ENCODE peak calls at places on chromosomes 7 and 10, in four cellular contexts. One of them, this sample, is unnamed.

GRCh38 chr10:70908426-70909296 is 20.3 kb upstream of the PCBD1 start:
- DNase-seq in ovary: no peak
- DNase-seq in AG10803: no peak
- DNase-seq in astrocyte of the spinal cord: no peak
- DNase-seq in this sample: no peak

GRCh38 chr10:93799309-93799708 is 41.6 kb downstream of the LGI1 start:
- DNase-seq in AG10803: peak
- DNase-seq in astrocyte of the spinal cord: no peak
- DNase-seq in ovary: no peak
- DNase-seq in this sample: no peak

GRCh38 chr10:35613597-35614226 is 8.6 kb downstream of the GJD4 start:
- DNase-seq in ovary: no peak
- DNase-seq in astrocyte of the spinal cord: peak
- DNase-seq in AG10803: peak
- DNase-seq in this sample: peak

GRCh38 chr7:149529136-149529718 is 31.6 kb upstream of the ZNF746 start:
- DNase-seq in ovary: no peak
- DNase-seq in AG10803: no peak
- DNase-seq in astrocyte of the spinal cord: peak
- DNase-seq in this sample: peak

GRCh38 chr10:54396004-54396403 is 405.0 kb downstream of the PCDH15 start:
- DNase-seq in ovary: no peak
- DNase-seq in AG10803: no peak
- DNase-seq in astrocyte of the spinal cord: no peak
- DNase-seq in this sample: no peak

GRCh38 chr7:142874837-142875236 is 10.7 kb downstream of the TRPV6 start:
- DNase-seq in AG10803: no peak
- DNase-seq in astrocyte of the spinal cord: no peak
- DNase-seq in ovary: no peak
- DNase-seq in this sample: no peak

GRCh38 chr10:69928339-69928738 is 124.3 kb upstream of the MACROH2A2 start:
- DNase-seq in astrocyte of the spinal cord: no peak
- DNase-seq in ovary: no peak
- DNase-seq in AG10803: no peak
- DNase-seq in this sample: no peak

GRCh38 chr10:51000976-51001375 is 73.3 kb upstream of the PRKG1 start:
- DNase-seq in ovary: no peak
- DNase-seq in astrocyte of the spinal cord: no peak
- DNase-seq in AG10803: peak
- DNase-seq in this sample: peak

GRCh38 chr10:20105236-20105635 is 289.0 kb downstream of the PLXDC2 start:
- DNase-seq in AG10803: no peak
- DNase-seq in ovary: no peak
- DNase-seq in astrocyte of the spinal cord: peak
- DNase-seq in this sample: peak

GRCh38 chr10:31134303-31134928 is 102.8 kb upstream of the ZNF438 start:
- DNase-seq in ovary: no peak
- DNase-seq in AG10803: peak
- DNase-seq in astrocyte of the spinal cord: peak
- DNase-seq in this sample: peak

GRCh38 chr7:118328505-118329211 is 104.2 kb downstream of the ANKRD7 start:
- DNase-seq in ovary: no peak
- DNase-seq in AG10803: no peak
- DNase-seq in astrocyte of the spinal cord: no peak
- DNase-seq in this sample: no peak

GRCh38 chr7:155951554-155952158 is 139.4 kb upstream of the SHH start:
- DNase-seq in AG10803: no peak
- DNase-seq in astrocyte of the spinal cord: peak
- DNase-seq in ovary: no peak
- DNase-seq in this sample: peak

GRCh38 chr10:100560248-100560647 is 24.5 kb downstream of the HIF1AN start:
- DNase-seq in AG10803: no peak
- DNase-seq in astrocyte of the spinal cord: no peak
- DNase-seq in ovary: no peak
- DNase-seq in this sample: no peak

GRCh38 chr7:44961844-44962482 is 16.9 kb downstream of the MYO1G start:
- DNase-seq in AG10803: no peak
- DNase-seq in ovary: no peak
- DNase-seq in astrocyte of the spinal cord: no peak
- DNase-seq in this sample: no peak

GRCh38 chr10:621981-622740 is 67.3 kb downstream of the DIP2C start:
- DNase-seq in AG10803: no peak
- DNase-seq in ovary: no peak
- DNase-seq in astrocyte of the spinal cord: no peak
- DNase-seq in this sample: no peak

GRCh38 chr7:131051304-131051703 is 276.4 kb upstream of the MKLN1 start:
- DNase-seq in ovary: no peak
- DNase-seq in AG10803: no peak
- DNase-seq in astrocyte of the spinal cord: no peak
- DNase-seq in this sample: no peak

GRCh38 chr10:129388435-129388834 is 78.6 kb upstream of the MGMT start:
- DNase-seq in ovary: no peak
- DNase-seq in astrocyte of the spinal cord: no peak
- DNase-seq in AG10803: no peak
- DNase-seq in this sample: no peak

GRCh38 chr10:124596116-124596785 is 134.6 kb downstream of the LHPP start:
- DNase-seq in ovary: peak
- DNase-seq in AG10803: no peak
- DNase-seq in astrocyte of the spinal cord: no peak
- DNase-seq in this sample: no peak

GRCh38 chr10:80186364-80187012 is 18.8 kb downstream of the ANXA11 start:
- DNase-seq in ovary: no peak
- DNase-seq in AG10803: no peak
- DNase-seq in astrocyte of the spinal cord: no peak
- DNase-seq in this sample: peak

GRCh38 chr10:72335394-72336258 is 19.1 kb downstream of the DNAJB12 start:
- DNase-seq in ovary: peak
- DNase-seq in astrocyte of the spinal cord: peak
- DNase-seq in AG10803: no peak
- DNase-seq in this sample: peak

GRCh38 chr10:126518186-126519080 is 130.2 kb upstream of the ADAM12 start:
- DNase-seq in ovary: no peak
- DNase-seq in astrocyte of the spinal cord: no peak
- DNase-seq in AG10803: no peak
- DNase-seq in this sample: no peak

GRCh38 chr10:29386347-29386999 is 97.6 kb downstream of the LYZL1 start:
- DNase-seq in AG10803: peak
- DNase-seq in ovary: no peak
- DNase-seq in astrocyte of the spinal cord: peak
- DNase-seq in this sample: peak

GRCh38 chr7:141675431-141676210 is 26.3 kb downstream of the DENND11 start:
- DNase-seq in astrocyte of the spinal cord: no peak
- DNase-seq in ovary: no peak
- DNase-seq in AG10803: no peak
- DNase-seq in this sample: no peak

GRCh38 chr7:43954524-43955228 is 28.4 kb downstream of the UBE2D4 start:
- DNase-seq in AG10803: peak
- DNase-seq in astrocyte of the spinal cord: peak
- DNase-seq in ovary: no peak
- DNase-seq in this sample: peak

GRCh38 chr7:100547872-100548271 is 8.9 kb downstream of the AGFG2 start:
- DNase-seq in ovary: peak
- DNase-seq in astrocyte of the spinal cord: peak
- DNase-seq in AG10803: no peak
- DNase-seq in this sample: peak

GRCh38 chr10:22325272-22325947 is 4.5 kb downstream of the BMI1 start:
- DNase-seq in astrocyte of the spinal cord: peak
- DNase-seq in ovary: peak
- DNase-seq in AG10803: peak
- DNase-seq in this sample: peak

GRCh38 chr7:112152186-112152585 is 54.0 kb downstream of the DOCK4 start:
- DNase-seq in AG10803: peak
- DNase-seq in ovary: no peak
- DNase-seq in astrocyte of the spinal cord: no peak
- DNase-seq in this sample: no peak

GRCh38 chr7:94412762-94413322 is 18.1 kb downstream of the COL1A2 start:
- DNase-seq in astrocyte of the spinal cord: no peak
- DNase-seq in ovary: no peak
- DNase-seq in AG10803: peak
- DNase-seq in this sample: peak

GRCh38 chr10:71260622-71261325 is 48.4 kb downstream of the UNC5B start:
- DNase-seq in AG10803: peak
- DNase-seq in ovary: peak
- DNase-seq in astrocyte of the spinal cord: peak
- DNase-seq in this sample: peak

GRCh38 chr7:43385856-43386255 is 197.1 kb upstream of the STK17A start:
- DNase-seq in ovary: no peak
- DNase-seq in AG10803: peak
- DNase-seq in astrocyte of the spinal cord: no peak
- DNase-seq in this sample: peak

GRCh38 chr10:32332299-32332750 is 14.6 kb downstream of the EPC1 start:
- DNase-seq in astrocyte of the spinal cord: no peak
- DNase-seq in AG10803: no peak
- DNase-seq in ovary: no peak
- DNase-seq in this sample: no peak
- H3K4me3 ChIP-seq in astrocyte of the spinal cord: no peak
- H3K4me3 ChIP-seq in AG10803: no peak
- H3K4me3 ChIP-seq in ovary: no peak
- H3K4me3 ChIP-seq in this sample: no peak

DNA sequence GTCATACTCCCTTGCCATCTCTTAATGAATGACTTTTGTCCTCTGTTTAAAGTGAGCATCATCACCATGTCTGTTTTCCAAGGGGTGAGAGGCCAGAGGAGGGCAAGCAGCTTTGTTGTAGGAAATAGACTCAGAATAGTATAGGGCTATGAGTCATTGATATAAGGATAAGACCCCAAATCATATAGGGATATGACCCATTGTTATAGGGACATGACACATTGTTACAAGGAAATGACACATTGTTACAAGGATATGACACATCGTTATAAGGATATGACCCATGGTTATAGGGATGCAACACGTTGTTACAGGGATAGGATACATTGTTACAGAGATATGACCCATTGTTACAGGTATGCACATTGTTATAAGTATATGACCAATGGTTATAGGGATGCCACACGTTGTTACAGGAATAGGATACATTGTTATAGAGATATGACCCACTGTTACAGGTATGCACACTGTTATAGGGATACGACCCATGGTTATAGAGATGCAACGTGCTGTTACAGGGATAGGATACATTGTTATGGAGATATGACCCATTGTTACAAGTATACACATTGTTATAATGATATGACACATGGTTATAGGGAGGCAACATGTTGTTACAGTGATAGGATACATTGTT is 311.1 kb upstream of the ADARB2 start:
- DNase-seq in ovary: no peak
- DNase-seq in astrocyte of the spinal cord: no peak
- DNase-seq in AG10803: no peak
- DNase-seq in this sample: no peak
- TF ChIP-seq CTCF in ovary: no peak
- TF ChIP-seq CTCF in astrocyte of the spinal cord: no peak
- TF ChIP-seq CTCF in AG10803: no peak
- TF ChIP-seq CTCF in this sample: no peak

DNA sequence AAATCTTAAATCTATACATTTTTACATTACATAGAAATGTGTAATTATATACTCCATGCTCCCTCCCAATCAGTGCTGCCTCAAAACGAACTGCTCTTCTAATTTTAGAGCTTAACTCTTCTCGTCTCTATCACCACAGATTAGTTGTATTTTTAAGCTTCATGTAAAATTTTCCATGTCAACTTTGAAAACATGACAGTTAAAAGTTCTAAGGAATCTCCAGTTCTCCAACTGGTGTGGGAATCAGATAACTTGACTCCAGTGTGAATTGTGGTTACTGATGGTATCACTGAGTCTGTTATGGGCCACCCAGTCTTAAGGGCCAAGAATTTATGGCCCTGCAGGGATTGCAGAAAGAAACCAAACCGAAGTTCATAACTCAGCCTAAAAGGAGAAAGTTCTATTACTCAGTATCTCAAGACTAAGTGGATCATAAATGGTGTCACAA is 31.7 kb upstream of the KMT2E start:
- DNase-seq in ovary: no peak
- DNase-seq in astrocyte of the spinal cord: no peak
- DNase-seq in AG10803: no peak
- DNase-seq in this sample: peak
- H3K4me3 ChIP-seq in ovary: peak
- H3K4me3 ChIP-seq in astrocyte of the spinal cord: no peak
- H3K4me3 ChIP-seq in AG10803: no peak
- H3K4me3 ChIP-seq in this sample: no peak

GRCh38 chr10:1957057-1957456 is 219.7 kb upstream of the ADARB2 start:
- DNase-seq in ovary: no peak
- DNase-seq in astrocyte of the spinal cord: no peak
- DNase-seq in AG10803: no peak
- DNase-seq in this sample: no peak

GRCh38 chr10:1963341-1963740 is 226.0 kb upstream of the ADARB2 start:
- DNase-seq in astrocyte of the spinal cord: no peak
- DNase-seq in AG10803: no peak
- DNase-seq in ovary: no peak
- DNase-seq in this sample: no peak

GRCh38 chr10:1964476-1964875 is 227.2 kb upstream of the ADARB2 start:
- DNase-seq in astrocyte of the spinal cord: no peak
- DNase-seq in AG10803: no peak
- DNase-seq in ovary: no peak
- DNase-seq in this sample: no peak

GRCh38 chr10:1966698-1967097 is 229.4 kb upstream of the ADARB2 start:
- DNase-seq in ovary: no peak
- DNase-seq in AG10803: no peak
- DNase-seq in astrocyte of the spinal cord: no peak
- DNase-seq in this sample: no peak

DNA sequence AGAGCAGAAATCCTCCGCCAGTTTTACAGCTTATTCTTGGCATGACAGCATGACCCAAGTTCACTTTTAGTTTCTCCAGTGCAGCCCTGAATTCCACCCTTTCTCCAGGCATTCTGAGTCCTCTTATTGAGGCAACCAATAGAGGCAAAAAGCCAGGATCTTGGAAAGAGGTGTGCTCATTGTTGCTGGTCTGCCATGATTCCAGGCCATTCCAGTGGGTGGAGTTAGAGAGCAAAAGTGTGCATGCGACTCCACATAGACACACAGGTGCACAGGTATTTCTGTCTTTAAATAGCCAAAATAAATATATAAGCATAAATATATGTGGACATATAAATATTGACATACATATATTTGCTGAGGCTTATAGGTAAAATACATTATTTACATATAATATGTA is 224.7 kb upstream of the ADARB2 start:
- DNase-seq in ovary: no peak
- DNase-seq in AG10803: no peak
- DNase-seq in astrocyte of the spinal cord: no peak
- DNase-seq in this sample: no peak
- TF ChIP-seq CTCF in ovary: no peak
- TF ChIP-seq CTCF in AG10803: no peak
- TF ChIP-seq CTCF in astrocyte of the spinal cord: no peak
- TF ChIP-seq CTCF in this sample: no peak

This sample was measured in fibroblast of the aortic adventitia.